ENCODE peak calls at places on chromosome 9, in six cellular contexts. B is ACHN, N is astrocyte of the spinal cord, J is GM12865, W is H9, U is DMS153. C is an unnamed sample.

GRCh38 chr9:3074247-3074646 is 230.4 kb upstream of the PUM3 start:
- DNase-seq in B (no peak), N (no peak), J (no peak), W (no peak), U (peak), C (no peak)

GRCh38 chr9:121744687-121745395 is 93.4 kb downstream of the DAB2IP start:
- DNase-seq in B (no peak), N (peak), J (no peak), W (no peak), U (no peak), C (no peak)

GRCh38 chr9:126375386-126375785 is 48.8 kb downstream of the MVB12B start:
- DNase-seq in B (no peak), N (peak), J (no peak), W (no peak), U (peak), C (no peak)

GRCh38 chr9:79360387-79361347 is 211.1 kb upstream of the TLE4 start:
- DNase-seq in B (peak), N (no peak), J (no peak), W (peak), U (no peak), C (no peak)

GRCh38 chr9:115036691-115037090 is 81.3 kb downstream of the TNC start:
- DNase-seq in B (no peak), N (no peak), J (peak), W (no peak), U (no peak), C (no peak)

GRCh38 chr9:72661401-72662135 is 140.2 kb downstream of the TMC1 start:
- DNase-seq in B (no peak), N (peak), J (no peak), W (no peak), U (no peak), C (no peak)

GRCh38 chr9:5499889-5500398 is 10.4 kb upstream of the PDCD1LG2 start:
- DNase-seq in B (no peak), N (peak), J (no peak), W (no peak), U (peak), C (no peak)

GRCh38 chr9:136090768-136091581 is 4.1 kb downstream of the NACC2 start:
- DNase-seq in B (no peak), N (peak), J (no peak), W (peak), U (no peak), C (peak)

GRCh38 chr9:135751501-135751900 is 49.5 kb downstream of the KCNT1 start:
- DNase-seq in B (no peak), N (no peak), J (no peak), W (no peak), U (no peak), C (no peak)

GRCh38 chr9:31140316-31140715 is 1244.1 kb upstream of the ACO1 start:
- DNase-seq in B (peak), N (peak), J (peak), W (no peak), U (no peak), C (no peak)

GRCh38 chr9:88803551-88804288 is 187.5 kb upstream of the S1PR3 start:
- DNase-seq in B (no peak), N (no peak), J (no peak), W (no peak), U (no peak), C (no peak)

GRCh38 chr9:95110956-95111525 is 206.5 kb downstream of the FANCC start:
- DNase-seq in B (no peak), N (no peak), J (no peak), W (no peak), U (no peak), C (no peak)

GRCh38 chr9:98276907-98277469 is 21.5 kb upstream of the TBC1D2 start:
- DNase-seq in B (no peak), N (no peak), J (no peak), W (no peak), U (no peak), C (no peak)

GRCh38 chr9:38269752-38270151 is 122.8 kb upstream of the ALDH1B1 start:
- DNase-seq in B (no peak), N (no peak), J (no peak), W (no peak), U (no peak), C (no peak)

GRCh38 chr9:112248722-112249121 is 73.6 kb upstream of the SUSD1 start:
- DNase-seq in B (no peak), N (peak), J (no peak), W (no peak), U (no peak), C (no peak)

GRCh38 chr9:134370213-134370492 is 43.9 kb downstream of the RXRA start:
- DNase-seq in B (no peak), N (no peak), J (no peak), W (no peak), U (no peak), C (no peak)

GRCh38 chr9:2559212-2560152 is 62.1 kb upstream of the VLDLR start:
- DNase-seq in B (peak), N (peak), J (no peak), W (no peak), U (no peak), C (peak)

GRCh38 chr9:113380869-113381378 is 4.1 kb upstream of the HDHD3 start:
- DNase-seq in B (no peak), N (no peak), J (peak), W (no peak), U (no peak), C (peak)

GRCh38 chr9:114452219-114453169 is 52.8 kb downstream of the WHRN start:
- DNase-seq in B (no peak), N (no peak), J (no peak), W (peak), U (peak), C (peak)

GRCh38 chr9:121645853-121646807 is 5.3 kb upstream of the DAB2IP start:
- DNase-seq in B (no peak), N (no peak), J (no peak), W (no peak), U (no peak), C (no peak)

GRCh38 chr9:1458503-1458902 is 408.3 kb downstream of the DMRT2 start:
- DNase-seq in B (peak), N (peak), J (no peak), W (no peak), U (peak), C (no peak)

GRCh38 chr9:79254900-79255651 is 316.7 kb upstream of the TLE4 start:
- DNase-seq in B (peak), N (peak), J (no peak), W (peak), U (no peak), C (no peak)

GRCh38 chr9:68950188-68950587 is 63.7 kb downstream of the PRKACG start:
- DNase-seq in B (no peak), N (no peak), J (no peak), W (no peak), U (no peak), C (no peak)

GRCh38 chr9:1044643-1045042 is 5.5 kb upstream of the DMRT2 start:
- DNase-seq in B (no peak), N (no peak), J (no peak), W (no peak), U (no peak), C (no peak)

GRCh38 chr9:21695443-21695842 is 107.0 kb upstream of the MTAP start:
- DNase-seq in B (no peak), N (no peak), J (no peak), W (no peak), U (no peak), C (no peak)

GRCh38 chr9:35882265-35882848 is 12.2 kb upstream of the OR13J1 start:
- DNase-seq in B (peak), N (peak), J (peak), W (peak), U (peak), C (peak)

GRCh38 chr9:107190031-107190935 is 92.8 kb upstream of the RAD23B start:
- DNase-seq in B (peak), N (peak), J (no peak), W (no peak), U (no peak), C (no peak)

GRCh38 chr9:98900725-98901124 is 43.0 kb upstream of the COL15A1 start:
- DNase-seq in B (no peak), N (no peak), J (no peak), W (no peak), U (no peak), C (no peak)

GRCh38 chr9:131165523-131165922 is 40.1 kb downstream of the NUP214 start:
- DNase-seq in B (no peak), N (no peak), J (no peak), W (no peak), U (no peak), C (no peak)

GRCh38 chr9:116073826-116074225 is 79.8 kb upstream of the PAPPA start:
- DNase-seq in B (no peak), N (peak), J (no peak), W (no peak), U (no peak), C (no peak)

GRCh38 chr9:132214027-132214622 is 52.3 kb downstream of the NTNG2 start:
- DNase-seq in B (peak), N (peak), J (no peak), W (peak), U (peak), C (no peak)

GRCh38 chr9:128916204-128916603 is 4.6 kb upstream of the PHYHD1 start:
- DNase-seq in B (no peak), N (no peak), J (no peak), W (no peak), U (no peak), C (no peak)

GRCh38 chr9:124137009-124137943 is 120.5 kb upstream of the NEK6 start:
- DNase-seq in B (no peak), N (no peak), J (peak), W (no peak), U (no peak), C (no peak)

GRCh38 chr9:110543631-110544051 is 35.9 kb downstream of the SVEP1 start:
- DNase-seq in B (no peak), N (peak), J (no peak), W (peak), U (no peak), C (no peak)

GRCh38 chr9:69658987-69659677 is 13.0 kb downstream of the APBA1 start:
- DNase-seq in B (no peak), N (no peak), J (no peak), W (no peak), U (no peak), C (no peak)